ENCODE peak calls at places on chromosomes 11 and 22, in eight cellular contexts. One of them, this sample, is unnamed.
A peak's percentile ranks its signal among the peaks of the same experiment; 100 is the strongest.

GRCh38 chr11:79393362-79394043 is 47.3 kb downstream of the TENM4 start:
- DNase-seq in tibial artery: no peak
- DNase-seq in AG04450: no peak
- DNase-seq in pancreas: no peak
- DNase-seq in A549: no peak
- DNase-seq in heart left ventricle: no peak
- DNase-seq in heart right ventricle: no peak
- DNase-seq in MM.1S: no peak
- DNase-seq in this sample: no peak

GRCh38 chr11:36258730-36259360 is 30.4 kb downstream of the COMMD9 start:
- DNase-seq in tibial artery: peak; percentile 51
- DNase-seq in AG04450: peak; percentile 45
- DNase-seq in pancreas: peak; percentile 67
- DNase-seq in A549: peak; percentile 60
- DNase-seq in heart left ventricle: peak; percentile 73
- DNase-seq in heart right ventricle: peak; percentile 44
- DNase-seq in MM.1S: peak; percentile 43
- DNase-seq in this sample: peak; percentile 86

GRCh38 chr11:1202776-1203504 is 19.9 kb upstream of the MUC5B start:
- DNase-seq in tibial artery: peak; percentile 33
- DNase-seq in AG04450: no peak
- DNase-seq in pancreas: peak; percentile 91
- DNase-seq in A549: peak; percentile 89
- DNase-seq in heart left ventricle: peak; percentile 81
- DNase-seq in heart right ventricle: peak; percentile 23
- DNase-seq in MM.1S: peak; percentile 49
- DNase-seq in this sample: peak; percentile 33

GRCh38 chr11:64861227-64861970 is 16.9 kb upstream of the CDC42BPG start:
- DNase-seq in tibial artery: no peak
- DNase-seq in AG04450: no peak
- DNase-seq in pancreas: no peak
- DNase-seq in A549: no peak
- DNase-seq in heart left ventricle: no peak
- DNase-seq in heart right ventricle: no peak
- DNase-seq in MM.1S: no peak
- DNase-seq in this sample: no peak

GRCh38 chr11:118791015-118791960 is at the start of gene DDX6:
- DNase-seq in tibial artery: peak; percentile 93
- DNase-seq in AG04450: peak; percentile 58
- DNase-seq in pancreas: peak; percentile 96
- DNase-seq in A549: peak; percentile 62
- DNase-seq in heart left ventricle: peak; percentile 97
- DNase-seq in heart right ventricle: peak; percentile 92
- DNase-seq in MM.1S: peak; percentile 80
- DNase-seq in this sample: peak; percentile 89

GRCh38 chr11:110345756-110346155 is 49.3 kb upstream of the RDX start:
- DNase-seq in tibial artery: no peak
- DNase-seq in AG04450: no peak
- DNase-seq in pancreas: no peak
- DNase-seq in A549: no peak
- DNase-seq in heart left ventricle: no peak
- DNase-seq in heart right ventricle: no peak
- DNase-seq in MM.1S: no peak
- DNase-seq in this sample: no peak

GRCh38 chr11:12889243-12889642 is 119.9 kb upstream of the RASSF10 start:
- DNase-seq in tibial artery: peak; percentile 76
- DNase-seq in AG04450: no peak
- DNase-seq in pancreas: no peak
- DNase-seq in A549: no peak
- DNase-seq in heart left ventricle: no peak
- DNase-seq in heart right ventricle: peak; percentile 38
- DNase-seq in MM.1S: no peak
- DNase-seq in this sample: peak; percentile 82

GRCh38 chr11:61413496-61413895 is 16.3 kb downstream of the CPSF7 start:
- DNase-seq in tibial artery: peak; percentile 34
- DNase-seq in AG04450: no peak
- DNase-seq in pancreas: no peak
- DNase-seq in A549: no peak
- DNase-seq in heart left ventricle: no peak
- DNase-seq in heart right ventricle: no peak
- DNase-seq in MM.1S: no peak
- DNase-seq in this sample: peak; percentile 13

GRCh38 chr11:2467695-2468055 is 22.9 kb downstream of the KCNQ1 start:
- DNase-seq in tibial artery: no peak
- DNase-seq in AG04450: no peak
- DNase-seq in pancreas: no peak
- DNase-seq in A549: no peak
- DNase-seq in heart left ventricle: no peak
- DNase-seq in heart right ventricle: no peak
- DNase-seq in MM.1S: no peak
- DNase-seq in this sample: no peak

GRCh38 chr11:103055174-103055890 is 36.6 kb downstream of the DCUN1D5 start:
- DNase-seq in tibial artery: no peak
- DNase-seq in AG04450: peak; percentile 16
- DNase-seq in pancreas: no peak
- DNase-seq in A549: no peak
- DNase-seq in heart left ventricle: no peak
- DNase-seq in heart right ventricle: no peak
- DNase-seq in MM.1S: peak; percentile 37
- DNase-seq in this sample: peak; percentile 65

GRCh38 chr11:87120937-87121336 is 83.2 kb downstream of the TMEM135 start:
- DNase-seq in tibial artery: no peak
- DNase-seq in AG04450: no peak
- DNase-seq in pancreas: no peak
- DNase-seq in A549: no peak
- DNase-seq in heart left ventricle: no peak
- DNase-seq in heart right ventricle: no peak
- DNase-seq in MM.1S: no peak
- DNase-seq in this sample: no peak

GRCh38 chr11:26947379-26947844 is 46.5 kb upstream of the FIBIN start:
- DNase-seq in tibial artery: peak; percentile 72
- DNase-seq in AG04450: peak; percentile 99
- DNase-seq in pancreas: no peak
- DNase-seq in A549: no peak
- DNase-seq in heart left ventricle: no peak
- DNase-seq in heart right ventricle: peak; percentile 48
- DNase-seq in MM.1S: no peak
- DNase-seq in this sample: peak; percentile 100

GRCh38 chr11:30328676-30329075 is 5.8 kb downstream of the ARL14EP start:
- DNase-seq in tibial artery: no peak
- DNase-seq in AG04450: no peak
- DNase-seq in pancreas: no peak
- DNase-seq in A549: no peak
- DNase-seq in heart left ventricle: no peak
- DNase-seq in heart right ventricle: no peak
- DNase-seq in MM.1S: no peak
- DNase-seq in this sample: peak; percentile 18

GRCh38 chr11:96342131-96342970 is 644 bp downstream of the MAML2 start:
- DNase-seq in tibial artery: no peak
- DNase-seq in AG04450: no peak
- DNase-seq in pancreas: no peak
- DNase-seq in A549: no peak
- DNase-seq in heart left ventricle: no peak
- DNase-seq in heart right ventricle: no peak
- DNase-seq in MM.1S: peak; percentile 27
- DNase-seq in this sample: no peak

GRCh38 chr22:45469573-45470383 is 32.9 kb upstream of the FBLN1 start:
- DNase-seq in tibial artery: no peak
- DNase-seq in AG04450: no peak
- DNase-seq in pancreas: peak; percentile 9
- DNase-seq in A549: no peak
- DNase-seq in heart left ventricle: no peak
- DNase-seq in heart right ventricle: no peak
- DNase-seq in MM.1S: no peak
- DNase-seq in this sample: no peak

GRCh38 chr11:114775849-114776621 is 97.7 kb downstream of the NXPE2 start:
- DNase-seq in tibial artery: no peak
- DNase-seq in AG04450: no peak
- DNase-seq in pancreas: no peak
- DNase-seq in A549: no peak
- DNase-seq in heart left ventricle: no peak
- DNase-seq in heart right ventricle: peak; percentile 42
- DNase-seq in MM.1S: no peak
- DNase-seq in this sample: no peak

GRCh38 chr22:49963647-49964026 is 3.1 kb downstream of the PIM3 start:
- DNase-seq in tibial artery: peak; percentile 20
- DNase-seq in AG04450: no peak
- DNase-seq in pancreas: no peak
- DNase-seq in A549: no peak
- DNase-seq in heart left ventricle: peak; percentile 58
- DNase-seq in heart right ventricle: no peak
- DNase-seq in MM.1S: peak; percentile 4
- DNase-seq in this sample: no peak

GRCh38 chr22:49962751-49963646 is 2.4 kb downstream of the PIM3 start:
- DNase-seq in tibial artery: peak; percentile 41
- DNase-seq in AG04450: no peak
- DNase-seq in pancreas: peak; percentile 68
- DNase-seq in A549: no peak
- DNase-seq in heart left ventricle: peak; percentile 69
- DNase-seq in heart right ventricle: peak; percentile 18
- DNase-seq in MM.1S: peak; percentile 4
- DNase-seq in this sample: no peak

GRCh38 chr22:49960967-49961600 is 512 bp downstream of the PIM3 start:
- DNase-seq in tibial artery: no peak
- DNase-seq in AG04450: no peak
- DNase-seq in pancreas: peak; percentile 79
- DNase-seq in A549: no peak
- DNase-seq in heart left ventricle: peak; percentile 83
- DNase-seq in heart right ventricle: peak; percentile 44
- DNase-seq in MM.1S: peak; percentile 40
- DNase-seq in this sample: peak; percentile 49

GRCh38 chr22:49961601-49962011 is 1.0 kb downstream of the PIM3 start:
- DNase-seq in tibial artery: no peak
- DNase-seq in AG04450: no peak
- DNase-seq in pancreas: peak; percentile 73
- DNase-seq in A549: no peak
- DNase-seq in heart left ventricle: peak; percentile 76
- DNase-seq in heart right ventricle: peak; percentile 30
- DNase-seq in MM.1S: no peak
- DNase-seq in this sample: peak; percentile 30

GRCh38 chr22:49962012-49962750 is 1.6 kb downstream of the PIM3 start:
- DNase-seq in tibial artery: peak; percentile 90
- DNase-seq in AG04450: peak; percentile 70
- DNase-seq in pancreas: peak; percentile 86
- DNase-seq in A549: peak; percentile 46
- DNase-seq in heart left ventricle: peak; percentile 94
- DNase-seq in heart right ventricle: peak; percentile 93
- DNase-seq in MM.1S: peak; percentile 5
- DNase-seq in this sample: peak; percentile 94
- TF ChIP-seq CTCF in tibial artery: no peak
- TF ChIP-seq CTCF in AG04450: no peak
- TF ChIP-seq CTCF in pancreas: no peak
- TF ChIP-seq CTCF in A549: no peak
- TF ChIP-seq CTCF in heart left ventricle: no peak
- TF ChIP-seq CTCF in heart right ventricle: peak; percentile 11
- TF ChIP-seq CTCF in MM.1S: no peak
- TF ChIP-seq CTCF in this sample: no peak

DNA sequence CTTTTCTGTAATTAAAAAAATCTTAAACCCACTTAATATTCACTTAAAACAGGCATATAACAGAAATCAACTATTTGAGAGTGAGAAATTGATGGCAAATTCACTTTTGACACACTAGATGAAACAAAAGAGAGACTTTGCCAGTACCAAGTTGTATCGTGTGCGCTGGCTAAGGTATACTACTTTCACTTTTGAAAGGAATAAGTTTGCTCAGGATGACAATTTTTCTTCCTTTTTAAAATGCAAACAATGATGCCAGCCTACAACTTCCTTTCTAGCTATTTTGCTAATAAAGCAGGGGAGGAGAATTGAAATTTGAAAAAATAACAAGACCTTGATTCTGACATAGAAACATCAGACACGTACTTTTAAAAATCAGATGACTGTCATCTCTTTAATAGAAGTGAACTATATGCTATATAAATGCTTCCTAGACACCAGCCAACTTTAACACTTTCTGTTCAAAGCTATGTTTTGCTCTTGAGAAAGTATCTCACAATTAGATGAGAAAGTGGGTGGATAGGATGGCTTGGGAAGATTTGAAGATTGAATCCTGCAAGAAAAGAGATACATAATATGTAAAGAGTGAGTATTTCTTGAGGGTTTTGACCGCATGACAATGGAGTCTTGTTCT is 41.6 kb upstream of the BLID start:
- DNase-seq in tibial artery: no peak
- DNase-seq in AG04450: no peak
- DNase-seq in pancreas: no peak
- DNase-seq in A549: no peak
- DNase-seq in heart left ventricle: no peak
- DNase-seq in heart right ventricle: no peak
- DNase-seq in MM.1S: no peak
- DNase-seq in this sample: no peak
- H3K4me3 ChIP-seq in tibial artery: peak overlapping the region; percentile 47
- H3K4me3 ChIP-seq in AG04450: peak overlapping the region; percentile 41
- H3K4me3 ChIP-seq in pancreas: no peak overlapping the region
- H3K4me3 ChIP-seq in A549: peak overlapping the region; percentile 47
- H3K4me3 ChIP-seq in heart left ventricle: peak overlapping the region; percentile 53
- H3K4me3 ChIP-seq in heart right ventricle: no peak overlapping the region
- H3K4me3 ChIP-seq in MM.1S: no peak overlapping the region
- H3K4me3 ChIP-seq in this sample: peak overlapping the region; percentile 56

DNA sequence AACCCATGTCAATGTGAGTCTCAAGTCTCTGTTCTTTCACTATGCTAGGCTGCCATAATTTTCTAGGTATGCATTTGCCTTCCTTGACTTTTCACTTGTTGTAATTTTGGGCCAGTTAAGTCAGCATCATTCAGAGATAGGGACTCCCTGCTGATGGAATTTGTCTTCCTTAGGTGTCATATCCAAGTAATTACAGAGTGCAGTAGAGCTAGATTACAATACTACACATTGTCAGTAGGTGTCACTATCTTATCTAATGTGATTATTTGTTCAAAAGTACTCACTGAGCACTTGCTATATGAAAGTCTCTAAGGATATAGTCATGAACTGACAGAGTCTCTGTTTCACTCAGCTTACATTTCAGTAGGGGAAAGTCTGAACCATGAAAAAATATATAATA is 25.0 kb upstream of the SYN3 start:
- DNase-seq in tibial artery: no peak
- DNase-seq in AG04450: no peak
- DNase-seq in pancreas: no peak
- DNase-seq in A549: no peak
- DNase-seq in heart left ventricle: no peak
- DNase-seq in heart right ventricle: no peak
- DNase-seq in MM.1S: peak; percentile 43
- DNase-seq in this sample: no peak
- TF ChIP-seq CTCF in tibial artery: no peak
- TF ChIP-seq CTCF in AG04450: no peak
- TF ChIP-seq CTCF in pancreas: no peak
- TF ChIP-seq CTCF in A549: no peak
- TF ChIP-seq CTCF in heart left ventricle: no peak
- TF ChIP-seq CTCF in heart right ventricle: no peak
- TF ChIP-seq CTCF in MM.1S: peak; percentile 50
- TF ChIP-seq CTCF in this sample: no peak

DNA sequence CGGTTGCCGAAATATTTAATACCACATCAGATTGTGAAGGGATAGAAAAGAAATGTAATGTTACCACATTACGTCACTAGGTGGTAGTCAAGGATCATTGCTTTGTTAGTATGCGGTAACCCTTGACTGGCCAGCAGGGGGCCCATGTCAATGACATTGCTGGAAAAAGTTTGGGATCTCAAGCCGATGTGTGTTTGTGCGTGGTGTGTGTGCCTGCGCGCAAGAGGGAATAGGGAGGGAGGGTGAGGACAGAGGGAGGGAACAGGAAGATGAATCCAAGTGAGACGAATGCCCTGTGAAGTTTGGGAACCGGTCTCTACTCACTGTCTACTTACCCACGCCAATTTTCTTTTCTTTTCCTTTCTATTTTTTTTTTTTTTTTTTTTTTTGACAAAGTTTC is 10.7 kb upstream of the MRGPRX2 start:
- DNase-seq in tibial artery: peak; percentile 52
- DNase-seq in AG04450: peak; percentile 53
- DNase-seq in pancreas: peak; percentile 80
- DNase-seq in A549: peak; percentile 77
- DNase-seq in heart left ventricle: peak; percentile 73
- DNase-seq in heart right ventricle: peak; percentile 57
- DNase-seq in MM.1S: peak; percentile 80
- DNase-seq in this sample: peak; percentile 93
- H3K4me3 ChIP-seq in tibial artery: no peak overlapping the region
- H3K4me3 ChIP-seq in AG04450: peak overlapping the region; percentile 41
- H3K4me3 ChIP-seq in pancreas: no peak overlapping the region
- H3K4me3 ChIP-seq in A549: peak overlapping the region; percentile 18
- H3K4me3 ChIP-seq in heart left ventricle: peak overlapping the region; percentile 19
- H3K4me3 ChIP-seq in heart right ventricle: no peak overlapping the region
- H3K4me3 ChIP-seq in MM.1S: peak overlapping the region; percentile 38
- H3K4me3 ChIP-seq in this sample: peak overlapping the region; percentile 38